ENCODE peak calls at places on chromosomes 4 and X, in nine cellular contexts. W is HL-60, B is right cardiac atrium, X is lung, U is colonic mucosa, T is GM23248, D is mesenchymal stem cell, M is aorta, Z is uterus. I is an unnamed sample.

GRCh38 chr4:7672601-7673000 is 237.9 kb upstream of the PSAPL1 start:
- DNase-seq in Z (no peak), B (no peak), X (no peak), W (no peak), U (no peak), M (no peak), D (no peak), T (no peak), I (no peak)

GRCh38 chr4:73434311-73434710 is 1.7 kb upstream of the AFP start:
- DNase-seq in X (no peak), T (peak; percentile 47), M (no peak), U (no peak), B (no peak), W (no peak), D (peak; percentile 12), Z (no peak), I (no peak)

GRCh38 chr4:151806511-151806927 is 45.7 kb upstream of the GATB start:
- DNase-seq in M (no peak), U (no peak), T (peak; percentile 84), Z (no peak), D (peak; percentile 87), B (no peak), W (no peak), X (no peak), I (peak; percentile 86)

GRCh38 chr4:113083346-113083745 is 33.9 kb downstream of the ANK2 start:
- DNase-seq in D (no peak), X (no peak), T (no peak), B (no peak), M (no peak), Z (no peak), U (no peak), W (no peak), I (no peak)

GRCh38 chrX:47380268-47380667 is 9.9 kb downstream of the ZNF157 start:
- DNase-seq in U (peak; percentile 29), X (no peak), D (no peak), B (no peak), W (no peak), M (no peak), T (no peak), Z (peak; percentile 31), I (no peak)

GRCh38 chr4:41509411-41510008 is 28.4 kb upstream of the LIMCH1 start:
- DNase-seq in U (no peak), M (peak; percentile 81), T (no peak), X (no peak), D (no peak), B (peak; percentile 75), Z (no peak), W (no peak), I (no peak)

GRCh38 chr4:38367642-38368189 is 296.3 kb upstream of the KLF3 start:
- DNase-seq in W (no peak), D (peak; percentile 26), X (no peak), Z (no peak), B (no peak), U (no peak), M (no peak), T (peak; percentile 14), I (no peak)

GRCh38 chr4:70496231-70496630 is 22.1 kb upstream of the AMTN start:
- DNase-seq in D (no peak), T (no peak), Z (no peak), B (no peak), X (no peak), W (no peak), U (no peak), M (no peak), I (no peak)

GRCh38 chr4:86831262-86832090 is 17.7 kb downstream of the SLC10A6 start:
- DNase-seq in B (no peak), T (peak; percentile 97), X (no peak), W (no peak), D (peak; percentile 95), U (no peak), Z (peak; percentile 47), M (no peak), I (peak; percentile 89)

GRCh38 chr4:48347282-48347921 is 6.1 kb downstream of the SLAIN2 start:
- DNase-seq in X (no peak), U (no peak), T (no peak), B (no peak), M (no peak), W (no peak), Z (no peak), D (no peak), I (no peak)

GRCh38 chr4:185512516-185512915 is 22.8 kb downstream of the PDLIM3 start:
- DNase-seq in X (no peak), W (no peak), D (peak; percentile 37), T (peak; percentile 83), B (no peak), U (no peak), M (no peak), Z (no peak), I (peak; percentile 9)

GRCh38 chrX:150581093-150581775 is 12.8 kb downstream of the MTM1 start:
- DNase-seq in M (no peak), Z (no peak), B (no peak), W (no peak), T (peak; percentile 75), X (no peak), D (peak; percentile 64), U (no peak), I (peak; percentile 49)

GRCh38 chr4:1684756-1685603 is 867 bp upstream of the FAM53A start:
- DNase-seq in D (no peak), X (no peak), T (no peak), Z (peak; percentile 24), M (no peak), W (no peak), B (no peak), U (peak; percentile 37), I (no peak)

GRCh38 chr4:106162278-106162677 is 153.7 kb downstream of the TBCK start:
- DNase-seq in W (no peak), D (no peak), M (no peak), B (no peak), X (no peak), Z (no peak), T (no peak), U (no peak), I (no peak)

GRCh38 chr4:183448436-183448835 is 4.0 kb downstream of the CDKN2AIP start:
- DNase-seq in W (no peak), B (no peak), U (no peak), D (peak; percentile 67), T (peak; percentile 32), X (no peak), Z (no peak), M (no peak), I (no peak)

GRCh38 chr4:27251788-27252187 is 391.1 kb downstream of the STIM2 start:
- DNase-seq in X (no peak), D (no peak), T (no peak), M (no peak), B (no peak), W (no peak), Z (no peak), U (no peak), I (no peak)

GRCh38 chr4:27245216-27245615 is 384.6 kb downstream of the STIM2 start:
- DNase-seq in W (no peak), M (no peak), X (no peak), U (no peak), Z (no peak), B (no peak), D (no peak), T (peak; percentile 62), I (no peak)

DNA sequence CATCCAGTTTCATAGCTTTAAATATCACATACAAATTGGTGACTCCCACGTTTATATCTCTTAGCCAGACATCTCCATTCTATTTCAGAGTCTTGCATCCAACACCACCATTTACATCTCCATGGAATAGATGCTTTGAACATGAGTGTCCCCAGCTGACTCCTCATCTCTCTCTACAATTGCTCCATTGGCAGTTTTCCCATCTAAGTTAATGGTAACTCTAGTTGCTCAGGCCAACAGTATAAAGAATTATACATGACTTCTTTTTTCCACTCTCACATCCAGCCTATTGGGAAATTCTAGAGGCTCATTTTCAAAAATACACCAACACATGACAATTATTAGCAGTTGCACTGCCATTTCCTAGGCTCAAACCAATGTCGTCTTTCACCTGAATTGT is 388.2 kb downstream of the STIM2 start:
- DNase-seq in Z (no peak), M (no peak), D (no peak), W (no peak), B (no peak), T (peak; percentile 95), X (no peak), U (no peak), I (peak; percentile 44)
- H3K4me3 ChIP-seq in Z (no peak overlapping the region), M (no peak overlapping the region), D (no peak overlapping the region), W (no peak overlapping the region), B (no peak overlapping the region), T (peak overlapping the region; percentile 32), X (no peak overlapping the region), U (no peak overlapping the region), I (no peak overlapping the region)

DNA sequence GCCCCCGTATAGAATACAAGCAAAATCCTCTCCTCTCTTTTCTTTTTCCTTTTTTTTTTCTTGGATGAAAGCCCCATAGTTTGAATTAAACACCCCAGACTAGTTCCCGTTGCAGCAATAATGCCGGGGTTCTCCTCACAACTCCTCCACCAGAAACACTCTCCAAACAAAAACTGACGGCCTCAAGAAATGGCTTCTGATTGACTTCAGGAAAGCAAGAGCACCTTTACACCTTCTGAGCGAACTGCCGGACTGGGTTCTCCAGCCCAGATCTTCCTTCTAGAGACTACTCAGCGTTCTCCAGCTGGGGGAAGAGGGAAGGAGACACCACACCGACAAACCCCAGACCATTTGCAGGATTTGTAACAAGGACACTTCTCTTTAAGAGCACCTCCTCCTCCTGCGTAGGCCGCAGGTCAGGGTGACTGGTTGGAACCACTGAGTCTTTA is 4.0 kb downstream of the HAND2 start:
- DNase-seq in U (no peak), T (peak; percentile 73), Z (no peak), D (peak; percentile 71), B (no peak), X (no peak), M (no peak), W (no peak), I (no peak)
- H3K27me3 ChIP-seq in U (peaks cover 81% of the 10 kb centered on the region), T (no peaks in the 10 kb centered on the region), Z (no peaks in the 10 kb centered on the region), D (peaks cover 93% of the 10 kb centered on the region), B (no peaks in the 10 kb centered on the region), X (peaks cover 12% of the 10 kb centered on the region), M (no peaks in the 10 kb centered on the region), W (peaks cover 92% of the 10 kb centered on the region), I (no peaks in the 10 kb centered on the region)

DNA sequence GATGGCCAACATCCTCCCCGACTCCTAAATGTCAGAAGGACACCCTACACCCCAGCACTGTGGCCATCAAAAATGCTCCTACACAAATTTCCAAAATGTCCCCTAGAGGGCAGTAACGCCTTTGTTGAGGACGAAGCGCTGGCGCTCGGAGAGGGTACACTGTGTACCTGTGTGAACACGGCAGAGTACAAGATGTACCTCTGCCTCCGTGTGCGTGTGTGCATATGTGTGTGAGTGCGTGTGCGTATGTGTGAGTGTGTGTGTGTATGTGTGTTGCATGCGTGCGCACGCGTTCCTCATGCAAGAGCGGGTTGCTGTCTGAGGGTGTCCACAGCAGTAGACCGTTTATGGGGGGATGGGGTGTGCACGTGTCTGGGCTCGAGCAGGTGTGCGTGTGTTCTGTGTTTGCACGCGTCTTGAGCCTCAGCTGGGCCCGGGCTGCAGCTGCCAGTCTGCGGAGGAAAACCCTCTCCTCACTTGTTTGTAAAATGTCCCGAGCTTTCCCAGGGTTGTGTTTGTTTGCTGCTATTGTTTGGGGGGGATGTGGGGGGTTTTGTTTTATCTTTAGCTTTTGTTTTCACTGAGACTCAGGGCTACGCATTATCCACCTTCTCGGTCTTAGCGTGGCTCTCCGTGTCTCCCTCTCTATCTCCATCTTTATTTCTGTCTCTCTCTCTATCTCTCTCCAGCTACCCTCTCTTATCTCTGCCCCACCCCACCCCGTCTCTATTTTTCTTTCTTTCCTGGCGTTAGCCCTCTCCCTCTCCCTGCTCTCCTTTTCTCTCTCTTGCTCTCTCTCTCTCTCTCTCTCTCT is 10.4 kb upstream of the TSPYL2 start:
- DNase-seq in M (no peak), W (peak; percentile 67), D (peak; percentile 67), T (peak; percentile 60), U (peak; percentile 75), Z (peak; percentile 68), X (peak; percentile 66), B (peak; percentile 75), I (no peak)
- H3K4me3 ChIP-seq in M (no peak overlapping the region), W (peak overlapping the region; percentile 60), D (peak overlapping the region; percentile 60), T (no peak overlapping the region), U (peak overlapping the region; percentile 30), Z (peak overlapping the region; percentile 31), X (no peak overlapping the region), B (peak overlapping the region; percentile 23), I (peak overlapping the region; percentile 14)

GRCh38 chrX:130386408-130386808 is 934 bp upstream of the GPR119 start:
- DNase-seq in D (no peak), Z (no peak), U (no peak), M (no peak), X (no peak), W (no peak), B (no peak), T (no peak), I (no peak)
- H3K27me3 ChIP-seq in D (peaks cover 5% of the 10 kb centered on the region), Z (no peaks in the 10 kb centered on the region), U (no peaks in the 10 kb centered on the region), M (no peaks in the 10 kb centered on the region), X (no peaks in the 10 kb centered on the region), W (no peaks in the 10 kb centered on the region), B (no peaks in the 10 kb centered on the region), T (no peaks in the 10 kb centered on the region), I (no peaks in the 10 kb centered on the region)